ENCODE peak calls at places on chromosomes 5 and 9, in six cellular contexts. Q is A549, M is GM12878, I is HepG2, R is K562, N is upper lobe of left lung. Z is an unnamed sample.

GRCh38 chr5:134437340-134438267 is 25.9 kb upstream of the CDKN2AIPNL start:
- ATAC-seq in Q (no peak), M (peak; percentile 30), I (peak; percentile 60), R (peak; percentile 98), N (peak; percentile 15), Z (no peak)

GRCh38 chr9:21381752-21382339 is 3.4 kb downstream of the IFNA2 start:
- ATAC-seq in Q (peak; percentile 68), M (peak; percentile 92), I (peak; percentile 66), R (no peak), N (peak; percentile 61), Z (no peak)

GRCh38 chr5:81789033-81789432 is 38.1 kb upstream of the SSBP2 start:
- ATAC-seq in Q (no peak), M (no peak), I (no peak), R (peak; percentile 61), N (no peak), Z (no peak)

GRCh38 chr5:10601246-10602030 is 37.6 kb downstream of the ANKRD33B start:
- ATAC-seq in Q (peak; percentile 83), M (peak; percentile 65), I (peak; percentile 72), R (peak; percentile 68), N (peak; percentile 82), Z (peak; percentile 90)

GRCh38 chr9:93520523-93520922 is 55.9 kb upstream of the PHF2 start:
- ATAC-seq in Q (no peak), M (no peak), I (peak; percentile 56), R (peak; percentile 61), N (no peak), Z (no peak)

GRCh38 chr9:135186248-135187164 is 99.0 kb downstream of the OLFM1 start:
- ATAC-seq in Q (no peak), M (no peak), I (no peak), R (no peak), N (peak; percentile 33), Z (no peak)

GRCh38 chr9:15271403-15271802 is 35.6 kb downstream of the TTC39B start:
- ATAC-seq in Q (no peak), M (peak; percentile 69), I (no peak), R (peak; percentile 78), N (no peak), Z (no peak)

GRCh38 chr9:127754099-127754760 is 19.1 kb upstream of the TOR2A start:
- ATAC-seq in Q (peak; percentile 78), M (no peak), I (peak; percentile 60), R (peak; percentile 95), N (no peak), Z (no peak)

GRCh38 chr5:30607301-30607700 is 586.2 kb upstream of the CDH6 start:
- ATAC-seq in Q (no peak), M (no peak), I (peak; percentile 17), R (no peak), N (no peak), Z (no peak)

GRCh38 chr9:109498195-109499060 is at the start of gene PTPN3:
- ATAC-seq in Q (peak; percentile 72), M (no peak), I (peak; percentile 57), R (no peak), N (peak; percentile 58), Z (peak; percentile 63)

GRCh38 chr5:56409331-56410190 is 176.4 kb upstream of the ANKRD55 start:
- ATAC-seq in Q (peak; percentile 43), M (no peak), I (no peak), R (no peak), N (peak; percentile 65), Z (peak; percentile 67)

GRCh38 chr5:34022131-34022705 is 14.4 kb upstream of the AMACR start:
- ATAC-seq in Q (no peak), M (peak; percentile 93), I (no peak), R (peak; percentile 26), N (peak; percentile 17), Z (no peak)

GRCh38 chr5:157651623-157652376 is 438 bp downstream of the SOX30 start:
- ATAC-seq in Q (no peak), M (peak; percentile 98), I (no peak), R (no peak), N (peak; percentile 92), Z (peak; percentile 88)

GRCh38 chr9:130058154-130058553 is 4.4 kb downstream of the GPR107 start:
- ATAC-seq in Q (no peak), M (peak; percentile 9), I (no peak), R (peak; percentile 49), N (no peak), Z (no peak)
- TF ChIP-seq CTCF in Q (no peak), M (no peak), I (no peak), R (peak; percentile 19), N (no peak), Z (no peak)

GRCh38 chr5:125725686-125726085 is 697.5 kb upstream of the GRAMD2B start:
- ATAC-seq in Q (no peak), M (no peak), I (no peak), R (no peak), N (no peak), Z (no peak)

GRCh38 chr5:125720745-125721144 is 702.5 kb upstream of the GRAMD2B start:
- ATAC-seq in Q (no peak), M (no peak), I (no peak), R (no peak), N (no peak), Z (no peak)

GRCh38 chr5:125722550-125722949 is 700.7 kb upstream of the GRAMD2B start:
- ATAC-seq in Q (no peak), M (no peak), I (no peak), R (no peak), N (no peak), Z (no peak)

GRCh38 chr5:125717209-125717608 is 706.0 kb upstream of the GRAMD2B start:
- ATAC-seq in Q (no peak), M (no peak), I (peak; percentile 59), R (no peak), N (no peak), Z (no peak)

GRCh38 chr5:125719681-125720676 is 703.2 kb upstream of the GRAMD2B start:
- ATAC-seq in Q (no peak), M (no peak), I (peak; percentile 99), R (no peak), N (peak; percentile 41), Z (no peak)
- H3K27ac ChIP-seq in Q (no peak overlapping the region), M (no peak overlapping the region), I (peak overlapping the region; percentile 82), R (no peak overlapping the region), N (no peak overlapping the region), Z (no peak overlapping the region)

GRCh38 chr5:88826959-88827585 is 55.9 kb downstream of the MEF2C start:
- ATAC-seq in Q (no peak), M (peak; percentile 63), I (no peak), R (peak; percentile 80), N (peak; percentile 86), Z (peak; percentile 79)
- TF ChIP-seq EP300 in Q (no peak), M (peak; percentile 96), I (no peak), R (peak; percentile 6), N (peak; percentile 84), Z (no peak)

GRCh38 chr9:131984564-131984963 is 95.1 kb downstream of the MED27 start:
- ATAC-seq in Q (no peak), M (no peak), I (no peak), R (no peak), N (no peak), Z (no peak)

GRCh38 chr9:131982683-131983239 is 96.9 kb downstream of the MED27 start:
- ATAC-seq in Q (no peak), M (peak; percentile 79), I (no peak), R (no peak), N (no peak), Z (no peak)

GRCh38 chr9:131980267-131980916 is 99.3 kb downstream of the MED27 start:
- ATAC-seq in Q (no peak), M (no peak), I (no peak), R (no peak), N (no peak), Z (no peak)

GRCh38 chr9:131982102-131982501 is 97.6 kb downstream of the MED27 start:
- ATAC-seq in Q (no peak), M (no peak), I (no peak), R (peak; percentile 44), N (no peak), Z (no peak)

GRCh38 chr9:131981116-131981847 is 98.4 kb downstream of the MED27 start:
- ATAC-seq in Q (no peak), M (no peak), I (no peak), R (no peak), N (no peak), Z (no peak)
- TF ChIP-seq CTCF in Q (no peak), M (no peak), I (no peak), R (no peak), N (no peak), Z (no peak)

Z was measured in gastroesophageal sphincter.